ENCODE peak calls at places on chromosomes 16 and 17, in four cellular contexts. T is GM12865, I is neural progenitor cell, H is BJ. S is an unnamed sample.

GRCh38 chr17:31456814-31457213 is 65.3 kb downstream of the RAB11FIP4 start:
- DNase-seq in I (no peak), H (no peak), T (no peak), S (no peak)

GRCh38 chr17:81601525-81602120 is 35.3 kb downstream of the NPLOC4 start:
- DNase-seq in I (peak; percentile 67), H (no peak), T (peak; percentile 79), S (peak; percentile 38)

GRCh38 chr16:65888201-65888600 is 478.3 kb upstream of the CDH5 start:
- DNase-seq in H (no peak), I (no peak), T (no peak), S (no peak)

GRCh38 chr16:87951550-87952538 is 610 bp downstream of the BANP start:
- DNase-seq in T (peak; percentile 56), H (no peak), I (no peak), S (no peak)

GRCh38 chr17:14582996-14583395 is 282.1 kb downstream of the HS3ST3B1 start:
- DNase-seq in I (no peak), H (no peak), T (no peak), S (no peak)

GRCh38 chr17:55601874-55602364 is 90.7 kb upstream of the SMIM36 start:
- DNase-seq in I (peak; percentile 81), H (no peak), T (peak; percentile 69), S (no peak)

GRCh38 chr16:86702824-86703588 is 124.7 kb downstream of the FOXL1 start:
- DNase-seq in I (no peak), H (no peak), T (no peak), S (no peak)

GRCh38 chr17:56913000-56913866 is 616 bp downstream of the TRIM25 start:
- DNase-seq in H (no peak), T (no peak), I (peak; percentile 59), S (no peak)

GRCh38 chr17:74442670-74443515 is 11.0 kb downstream of the GPRC5C start:
- DNase-seq in I (peak; percentile 46), H (no peak), T (peak; percentile 51), S (no peak)

GRCh38 chr16:11250091-11250785 is 5.8 kb downstream of the SOCS1 start:
- DNase-seq in T (peak; percentile 74), I (no peak), H (no peak), S (peak; percentile 55)

GRCh38 chr16:83682126-83682857 is 125.5 kb upstream of the HSBP1 start:
- DNase-seq in I (no peak), T (no peak), H (no peak), S (no peak)

GRCh38 chr16:52294660-52295059 is 252.3 kb downstream of the TOX3 start:
- DNase-seq in T (no peak), H (no peak), I (no peak), S (no peak)

GRCh38 chr16:85429776-85430522 is 183.2 kb upstream of the GSE1 start:
- DNase-seq in H (no peak), I (no peak), T (no peak), S (no peak)

GRCh38 chr16:85431431-85432124 is 181.5 kb upstream of the GSE1 start:
- DNase-seq in H (no peak), I (no peak), T (no peak), S (no peak)

GRCh38 chr16:85428899-85429775 is 184.0 kb upstream of the GSE1 start:
- DNase-seq in I (no peak), T (no peak), H (no peak), S (no peak)

GRCh38 chr16:85432606-85433005 is 180.5 kb upstream of the GSE1 start:
- DNase-seq in H (no peak), T (no peak), I (no peak), S (no peak)

DNA sequence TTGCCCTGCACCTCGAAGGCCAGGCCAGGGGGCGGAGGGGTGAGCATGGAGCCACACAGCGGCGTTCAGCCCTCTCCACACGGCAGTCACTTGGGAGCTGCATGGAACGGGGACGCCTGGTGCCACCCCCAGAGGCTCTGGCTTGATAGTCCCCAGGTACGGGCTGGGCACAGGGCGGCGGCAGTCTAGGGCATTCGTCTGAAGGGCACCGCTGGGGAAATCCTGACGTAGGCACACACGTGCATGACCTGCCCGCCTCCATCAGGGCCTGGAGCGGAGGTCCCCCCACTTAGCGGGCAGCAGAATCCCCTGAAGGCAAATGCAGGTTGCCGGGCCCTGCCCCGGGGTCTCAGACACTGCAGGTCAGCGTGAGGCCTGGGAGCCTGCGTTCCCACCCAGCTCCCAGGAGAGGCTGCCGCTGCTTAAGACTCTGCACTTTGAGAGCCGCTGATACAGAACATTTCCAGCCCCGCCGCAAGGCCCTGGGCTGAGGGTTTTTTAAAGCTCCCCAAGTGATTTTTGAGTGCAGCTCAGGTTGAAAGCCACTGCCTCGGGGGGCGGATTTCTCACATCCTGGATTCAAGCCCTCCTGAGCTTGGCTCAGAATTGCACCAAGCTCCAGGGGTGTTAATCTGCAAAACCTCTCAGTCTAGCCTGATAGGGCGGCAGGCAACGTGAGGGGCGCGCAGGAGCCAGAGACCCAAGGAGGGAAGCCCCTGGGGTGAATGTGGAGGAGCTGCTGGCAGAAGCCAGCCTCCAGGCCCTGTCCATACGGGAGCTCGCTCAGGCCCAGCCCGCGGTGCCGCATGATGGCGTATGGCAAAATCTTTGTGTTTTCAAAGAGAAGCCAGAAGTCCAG is 182.4 kb upstream of the GSE1 start:
- DNase-seq in T (no peak), H (no peak), I (no peak), S (no peak)
- TF ChIP-seq CTCF in T (no peak), H (no peak), I (no peak), S (no peak)

DNA sequence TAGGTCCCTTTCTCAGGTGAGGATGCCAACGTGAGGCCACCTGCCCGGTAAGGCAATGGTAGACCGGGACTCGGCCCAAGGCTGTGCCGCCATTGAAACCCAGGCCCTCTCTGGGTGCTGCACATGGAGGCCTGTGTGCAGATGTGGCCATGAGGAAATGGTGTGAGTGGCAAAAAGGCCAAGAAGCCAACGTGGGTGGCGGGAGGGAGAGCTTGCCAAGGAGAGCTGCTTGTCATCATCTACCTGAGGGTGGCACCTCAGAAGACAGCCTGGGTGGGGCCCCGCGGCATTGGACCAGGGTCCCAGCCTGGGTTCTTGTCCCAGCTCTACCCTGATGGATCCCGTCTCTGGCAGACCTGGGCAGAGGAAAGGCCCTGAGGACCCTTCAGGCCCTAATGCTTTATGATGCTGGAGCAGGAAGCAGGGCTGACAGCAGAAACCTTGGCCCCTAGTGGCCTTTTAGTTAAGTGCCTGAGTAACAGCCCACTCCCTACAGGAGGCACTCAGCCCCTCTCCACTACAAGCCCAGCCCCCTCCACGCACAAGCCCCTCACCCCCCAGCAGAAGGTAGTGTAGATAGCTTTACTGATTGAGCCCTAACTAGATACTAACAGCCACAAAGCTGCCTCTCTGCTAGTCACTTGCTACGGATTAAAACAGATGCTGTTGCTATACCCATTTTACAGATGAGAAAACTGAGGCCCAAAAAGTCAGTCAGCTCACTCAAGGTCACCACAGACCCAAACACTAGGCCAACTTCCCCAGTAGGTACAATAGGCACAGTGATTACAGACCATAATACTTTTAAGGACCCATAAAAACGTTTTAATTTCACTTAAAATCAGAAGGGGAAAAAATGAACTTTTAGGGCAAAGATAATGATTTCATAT is 26.2 kb upstream of the KIFC3 start:
- DNase-seq in I (no peak), H (no peak), T (no peak), S (no peak)
- TF ChIP-seq CTCF in I (no peak), H (peak; percentile 9), T (peak; percentile 30), S (peak; percentile 17)

DNA sequence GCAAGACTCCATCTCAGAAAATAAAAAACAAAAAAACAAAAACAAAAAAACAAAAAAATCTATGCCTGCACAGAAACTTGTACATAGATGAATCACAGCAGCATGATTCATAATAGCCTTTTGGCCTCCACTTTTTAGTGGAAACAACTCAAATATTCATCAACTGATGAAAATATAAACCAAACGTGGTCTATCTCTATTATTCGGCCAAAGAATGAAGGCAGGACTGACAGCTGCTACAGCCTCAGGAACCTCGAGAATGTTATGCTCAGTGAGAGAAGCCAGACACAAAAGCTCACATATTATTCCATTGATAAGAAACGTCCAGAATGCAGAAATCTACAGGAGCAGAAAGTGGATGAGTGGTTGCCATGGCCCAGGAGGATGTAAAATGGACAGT is 19.8 kb downstream of the PPL start:
- DNase-seq in H (peak; percentile 11), I (no peak), T (no peak), S (no peak)
- TF ChIP-seq CTCF in H (no peak), I (no peak), T (no peak), S (no peak)

DNA sequence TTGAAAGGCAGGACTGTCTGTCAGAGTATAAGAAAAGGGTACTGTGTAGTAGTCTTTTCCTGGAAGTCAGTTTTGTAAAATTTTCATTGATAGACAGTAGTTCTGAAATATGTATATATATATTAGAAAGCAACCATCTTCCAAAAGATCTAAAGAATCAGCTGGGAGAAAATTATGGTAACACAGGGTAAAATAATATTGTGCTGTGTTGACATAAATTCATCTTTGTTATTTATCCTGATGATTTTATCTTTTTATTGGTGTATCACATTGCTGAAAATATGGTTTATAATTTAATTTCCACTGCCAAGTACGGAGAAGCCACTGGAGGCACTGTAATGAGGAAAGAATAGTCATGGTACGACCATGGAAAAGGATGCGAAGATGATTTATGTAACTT is 324.9 kb downstream of the CA10 start:
- DNase-seq in T (no peak), I (no peak), H (no peak), S (no peak)
- TF ChIP-seq CTCF in T (no peak), I (no peak), H (no peak), S (no peak)

GRCh38 chr17:29585080-29585751 is 4.2 kb downstream of the GIT1 start:
- DNase-seq in H (no peak), I (no peak), T (no peak), S (no peak)
- TF ChIP-seq CTCF in H (peak; percentile 42), I (peak; percentile 38), T (peak; percentile 40), S (peak; percentile 24)

GRCh38 chr17:1478418-1478817 is 14.1 kb downstream of the MYO1C start:
- DNase-seq in I (no peak), H (no peak), T (no peak), S (no peak)
- TF ChIP-seq CTCF in I (no peak), H (no peak), T (no peak), S (no peak)

GRCh38 chr16:71423865-71424264 is 18.0 kb downstream of the TLE7 start:
- DNase-seq in H (no peak), T (no peak), I (no peak), S (no peak)

GRCh38 chr16:71425746-71426068 is 16.1 kb downstream of the TLE7 start:
- DNase-seq in I (no peak), H (no peak), T (no peak), S (no peak)

GRCh38 chr16:71423016-71423415 is 18.8 kb downstream of the TLE7 start:
- DNase-seq in I (no peak), H (no peak), T (no peak), S (no peak)

GRCh38 chr16:71424626-71425025 is 17.2 kb downstream of the TLE7 start:
- DNase-seq in H (no peak), T (no peak), I (no peak), S (no peak)

DNA sequence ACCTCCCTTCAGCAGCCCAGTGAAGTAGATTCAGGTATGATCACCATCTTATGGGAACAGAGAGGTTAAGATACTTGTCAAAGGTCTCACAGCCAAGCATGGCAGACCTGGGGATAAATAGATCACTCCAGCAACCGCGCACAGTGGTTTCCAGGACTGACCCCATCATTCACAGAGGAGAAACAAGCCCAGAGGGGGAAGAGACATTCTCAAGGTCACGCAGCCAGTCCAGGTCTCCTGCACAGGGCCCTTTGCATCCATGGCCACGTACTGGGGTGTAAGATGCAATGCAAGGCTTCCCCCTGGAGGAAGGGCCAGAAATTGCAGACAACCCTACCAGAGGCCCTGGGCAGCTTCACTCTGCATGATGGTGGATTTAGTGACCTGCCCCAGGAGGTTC is 19.9 kb downstream of the TLE7 start:
- DNase-seq in T (peak; percentile 47), H (no peak), I (peak; percentile 49), S (no peak)
- TF ChIP-seq CTCF in T (peak; percentile 61), H (peak; percentile 38), I (peak; percentile 52), S (peak; percentile 24)

S was measured in AG04450.